ENCODE peak calls at places on chromosomes 16 and 17, in six cellular contexts. E is anterior cingulate cortex, P is HEK293T, T is fibroblast of the aortic adventitia, K is OCI-LY7, M is MV-4-11. Q is an unnamed sample.

GRCh38 chr16:2364638-2365210 is 24.2 kb upstream of the ABCA3 start:
- DNase-seq in P (peak), T (peak), M (no peak), E (no peak), K (no peak), Q (no peak)

GRCh38 chr17:50117202-50118040 is 12.5 kb downstream of the SAMD14 start:
- DNase-seq in P (no peak), M (no peak), K (peak), E (no peak), T (peak), Q (no peak)

GRCh38 chr16:12573300-12573699 is 230.4 kb downstream of the CPPED1 start:
- DNase-seq in M (peak), T (no peak), P (no peak), E (no peak), K (peak), Q (no peak)

GRCh38 chr16:4217246-4218131 is 24.4 kb downstream of the SRL start:
- DNase-seq in M (no peak), E (no peak), K (no peak), P (peak), T (peak), Q (peak)

GRCh38 chr17:57968456-57968855 is 13.2 kb upstream of the CUEDC1 start:
- DNase-seq in K (no peak), E (no peak), M (no peak), T (no peak), P (no peak), Q (no peak)

GRCh38 chr17:74646231-74646630 is 22.7 kb upstream of the CD300E start:
- DNase-seq in E (no peak), P (no peak), T (no peak), M (peak), K (peak), Q (no peak)

GRCh38 chr17:61400786-61401279 is 1.2 kb downstream of the TBX2 start:
- DNase-seq in P (peak), T (peak), K (no peak), E (no peak), M (no peak), Q (no peak)

GRCh38 chr16:9847146-9847545 is 335.1 kb downstream of the GRIN2A start:
- DNase-seq in T (no peak), M (no peak), P (no peak), K (no peak), E (no peak), Q (no peak)

GRCh38 chr16:69727916-69728270 is 1.5 kb upstream of the NQO1 start:
- DNase-seq in P (no peak), M (no peak), K (no peak), T (no peak), E (peak), Q (no peak)

GRCh38 chr16:72950669-72951068 is 97.3 kb downstream of the ZFHX3 start:
- DNase-seq in E (no peak), T (no peak), P (no peak), M (no peak), K (no peak), Q (no peak)

GRCh38 chr17:3843935-3844516 is 2.0 kb downstream of the NCBP3 start:
- DNase-seq in T (peak), P (peak), E (no peak), K (peak), M (no peak), Q (no peak)

GRCh38 chr16:22278841-22279240 is 18.4 kb upstream of the POLR3E start:
- DNase-seq in E (no peak), K (no peak), M (no peak), P (no peak), T (no peak), Q (no peak)

GRCh38 chr16:55821210-55821609 is 11.7 kb downstream of the CES1 start:
- DNase-seq in P (no peak), T (no peak), K (no peak), E (no peak), M (no peak), Q (no peak)

GRCh38 chr16:57892447-57893096 is 78.4 kb downstream of the CNGB1 start:
- DNase-seq in M (no peak), T (no peak), P (no peak), E (no peak), K (no peak), Q (no peak)

GRCh38 chr16:83742076-83742475 is 65.7 kb upstream of the HSBP1 start:
- DNase-seq in P (no peak), E (peak), K (no peak), M (no peak), T (no peak), Q (no peak)

GRCh38 chr17:58333396-58334207 is 5.0 kb upstream of the TSPOAP1 start:
- DNase-seq in P (no peak), K (peak), T (no peak), M (no peak), E (no peak), Q (no peak)

GRCh38 chr16:8519179-8519578 is 71.1 kb downstream of the TMEM114 start:
- DNase-seq in P (no peak), M (no peak), K (no peak), E (no peak), T (no peak), Q (no peak)

GRCh38 chr17:82678265-82678891 is 20.1 kb downstream of the RAB40B start:
- DNase-seq in K (peak), P (no peak), T (no peak), M (peak), E (no peak), Q (no peak)

GRCh38 chr17:33523577-33523981 is 230.5 kb upstream of the ASIC2 start:
- DNase-seq in P (no peak), T (no peak), M (peak), K (no peak), E (peak), Q (no peak)

GRCh38 chr16:3716831-3717234 is 491 bp downstream of the TRAP1 start:
- DNase-seq in T (no peak), M (no peak), E (peak), K (peak), P (peak), Q (no peak)

GRCh38 chr17:1493291-1493980 is 950 bp upstream of the MYO1C start:
- DNase-seq in K (no peak), P (no peak), E (no peak), T (no peak), M (no peak), Q (no peak)

GRCh38 chr17:78952706-78953105 is 27.0 kb downstream of the LGALS3BP start:
- DNase-seq in K (no peak), M (no peak), T (no peak), E (no peak), P (no peak), Q (no peak)

GRCh38 chr16:4615389-4616046 is 830 bp upstream of the UBALD1 start:
- DNase-seq in P (no peak), T (no peak), K (peak), E (no peak), M (no peak), Q (peak)

GRCh38 chr16:79358188-79358587 is 242.3 kb downstream of the MAF start:
- DNase-seq in M (no peak), T (no peak), K (no peak), E (no peak), P (no peak), Q (no peak)

GRCh38 chr17:5557485-5557884 is 26.8 kb downstream of the NLRP1 start:
- DNase-seq in T (peak), E (no peak), K (no peak), M (peak), P (peak), Q (no peak)

GRCh38 chr17:7556627-7557026 is 1.9 kb upstream of the TNFSF13 start:
- DNase-seq in P (no peak), E (no peak), M (no peak), K (no peak), T (no peak), Q (no peak)

GRCh38 chr16:27676807-27677206 is 126.9 kb downstream of the KATNIP start:
- DNase-seq in T (peak), K (no peak), P (no peak), E (no peak), M (peak), Q (no peak)

GRCh38 chr16:57964157-57964700 is 6.7 kb downstream of the CNGB1 start:
- DNase-seq in K (no peak), P (no peak), E (no peak), M (no peak), T (no peak), Q (no peak)

GRCh38 chr16:57728336-57729181 is 7.0 kb upstream of the KATNB1 start:
- DNase-seq in M (no peak), T (no peak), P (no peak), K (no peak), E (no peak), Q (no peak)

GRCh38 chr16:85235988-85236831 is 123.9 kb upstream of the CIBAR2 start:
- DNase-seq in T (peak), M (peak), P (no peak), K (no peak), E (no peak), Q (no peak)

GRCh38 chr16:85315871-85316270 is 203.6 kb upstream of the CIBAR2 start:
- DNase-seq in T (no peak), K (no peak), M (no peak), E (no peak), P (no peak), Q (peak)

GRCh38 chr17:40179923-40180659 is 2.8 kb downstream of the RAPGEFL1 start:
- DNase-seq in E (no peak), T (peak), K (no peak), P (no peak), M (peak), Q (no peak)

GRCh38 chr16:58129097-58129936 is at the start of gene CFAP20:
- DNase-seq in T (peak), M (peak), E (peak), K (peak), P (peak), Q (peak)

GRCh38 chr16:70657956-70658355 is 11.6 kb downstream of the IL34 start:
- DNase-seq in E (no peak), M (no peak), P (no peak), K (no peak), T (no peak), Q (no peak)